ENCODE peak calls at places on chromosomes 4 and X, in five cellular contexts. Y is HepG2, D is K562, Q is SK-N-SH, B is GM12878. O is an unnamed sample. For H3K4me1, the result is how much of the 10 kb centered on the place peaks cover.

GRCh38 chrX:111181883-111182400 is 86.0 kb downstream of the PAK3 start:
- DNase-seq in Y (no peak), B (no peak), D (no peak), Q (no peak), O (no peak)

GRCh38 chr4:25900310-25900709 is 13.7 kb upstream of the SMIM20 start:
- DNase-seq in Q (no peak), Y (no peak), B (no peak), D (no peak), O (no peak)

GRCh38 chr4:139943277-139943676 is 210.7 kb downstream of the MAML3 start:
- DNase-seq in D (no peak), Q (no peak), Y (no peak), B (no peak), O (no peak)

GRCh38 chr4:48968814-48969213 is 17.3 kb upstream of the CWH43 start:
- DNase-seq in Y (no peak), Q (no peak), D (no peak), B (no peak), O (no peak)

GRCh38 chr4:174377613-174378012 is 93.9 kb downstream of the CEP44 start:
- DNase-seq in Y (peak), Q (no peak), D (no peak), B (no peak), O (peak)

GRCh38 chrX:13966071-13966850 is 63.4 kb downstream of the GEMIN8 start:
- DNase-seq in Q (no peak), D (no peak), B (no peak), Y (no peak), O (no peak)

GRCh38 chr4:47662975-47663374 is 174.9 kb downstream of the CORIN start:
- DNase-seq in Y (peak), B (no peak), Q (no peak), D (peak), O (peak)

GRCh38 chrX:42615161-42615563 is 162.8 kb downstream of the PPP1R2C start:
- DNase-seq in Q (no peak), B (no peak), D (no peak), Y (no peak), O (peak)

GRCh38 chr4:36046026-36046425 is 198.3 kb downstream of the ARAP2 start:
- DNase-seq in Q (no peak), Y (no peak), D (no peak), B (no peak), O (no peak)

GRCh38 chrX:112832481-112833095 is 8.0 kb downstream of the AMOT start:
- DNase-seq in B (no peak), Q (no peak), Y (no peak), D (no peak), O (no peak)

GRCh38 chr4:6848717-6849305 is 60.8 kb upstream of the TBC1D14 start:
- DNase-seq in D (no peak), Q (no peak), Y (no peak), B (no peak), O (no peak)

GRCh38 chr4:64000241-64000640 is 409.0 kb downstream of the TECRL start:
- DNase-seq in D (no peak), Q (no peak), Y (no peak), B (no peak), O (no peak)

GRCh38 chrX:1361910-1362309 is 25.3 kb downstream of the IL3RA start:
- DNase-seq in Y (no peak), B (no peak), D (no peak), Q (no peak), O (no peak)

GRCh38 chrX:2703991-2704369 is 12.9 kb downstream of the CD99 start:
- DNase-seq in Y (no peak), B (no peak), Q (no peak), D (no peak), O (no peak)

GRCh38 chrX:137565921-137566745 is at the start of gene ZIC3:
- DNase-seq in Q (peak), B (no peak), D (no peak), Y (no peak), O (no peak)

GRCh38 chr4:150934022-150934421 is 81.1 kb downstream of the LRBA start:
- DNase-seq in Q (no peak), Y (no peak), D (no peak), B (no peak), O (no peak)

GRCh38 chr4:29051381-29051965 is 1668.7 kb upstream of the PCDH7 start:
- DNase-seq in D (no peak), B (no peak), Y (no peak), Q (no peak), O (no peak)

GRCh38 chr4:188822698-188823097 is 683.5 kb downstream of the TRIML1 start:
- DNase-seq in Y (no peak), B (no peak), Q (no peak), D (no peak), O (peak)

GRCh38 chr4:2357821-2358745 is 60.4 kb downstream of the ZFYVE28 start:
- DNase-seq in Q (peak), D (no peak), Y (no peak), B (no peak), O (no peak)

GRCh38 chrX:123487674-123488073 is 245.2 kb downstream of the THOC2 start:
- DNase-seq in Y (no peak), B (no peak), D (no peak), Q (no peak), O (no peak)

GRCh38 chr4:1009647-1010521 is 1.5 kb upstream of the FGFRL1 start:
- DNase-seq in Y (no peak), B (no peak), D (peak), Q (peak), O (peak)

GRCh38 chr4:1011022-1011694 is at the start of gene FGFRL1:
- DNase-seq in Q (peak), Y (peak), D (peak), B (no peak), O (peak)

GRCh38 chr4:1010522-1011021 is 854 bp upstream of the FGFRL1 start:
- DNase-seq in Y (no peak), D (peak), Q (no peak), B (no peak), O (no peak)

GRCh38 chr4:1013225-1014073 is 2.0 kb downstream of the FGFRL1 start:
- DNase-seq in B (no peak), D (no peak), Y (no peak), Q (no peak), O (no peak)

DNA sequence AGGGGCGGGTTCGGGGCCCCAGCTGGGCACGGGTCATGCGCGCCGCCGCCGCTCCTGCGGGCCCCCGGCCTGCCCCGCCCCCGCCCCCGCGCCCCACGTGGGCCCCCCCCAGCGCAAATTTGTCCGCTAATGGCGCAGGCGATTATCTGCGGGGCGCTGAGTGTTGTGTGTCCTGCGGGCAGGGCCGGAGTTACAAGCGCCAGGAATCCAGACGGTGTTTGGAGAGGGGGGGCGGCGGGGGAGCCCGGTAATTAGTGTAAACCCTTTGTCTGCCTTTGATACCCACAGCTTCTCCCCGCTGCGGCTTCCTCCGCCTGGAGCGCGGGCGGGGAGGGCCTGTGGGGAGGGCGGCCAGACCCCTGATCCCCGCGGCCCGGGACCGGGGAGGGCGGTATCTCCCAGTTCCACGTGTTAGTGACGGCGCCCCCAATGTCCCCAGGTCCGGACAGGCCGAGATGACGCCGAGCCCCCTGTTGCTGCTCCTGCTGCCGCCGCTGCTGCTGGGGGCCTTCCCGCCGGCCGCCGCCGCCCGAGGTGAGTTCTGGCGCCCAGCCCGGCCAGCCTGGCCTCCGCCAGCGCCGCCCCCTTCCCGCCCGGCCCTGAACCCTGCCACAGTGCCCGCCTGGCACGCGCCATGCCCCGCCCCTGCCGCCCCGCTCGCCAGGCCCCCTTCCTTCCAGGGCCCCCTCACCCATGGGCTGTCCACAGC is 759 bp downstream of the FGFRL1 start:
- DNase-seq in B (no peak), D (peak), Y (peak), Q (peak), O (no peak)
- H3K4me1 ChIP-seq in B (under half), D (half or more), Y (half or more), Q (under half), O (under half)

GRCh38 chr4:163758032-163758431 is 263.5 kb downstream of the TMA16 start:
- DNase-seq in B (no peak), Y (no peak), D (no peak), Q (no peak), O (no peak)

GRCh38 chr4:163755013-163755412 is 260.5 kb downstream of the TMA16 start:
- DNase-seq in D (no peak), Q (no peak), Y (no peak), B (peak), O (no peak)
- TF ChIP-seq CHD2 in D (no peak), Q (no peak), Y (no peak), B (no peak), O (no peak)

GRCh38 chr4:118285931-118286330 is 66.9 kb downstream of the PRSS12 start:
- DNase-seq in D (no peak), B (no peak), Y (no peak), Q (no peak), O (no peak)

GRCh38 chr4:118286685-118287084 is 66.1 kb downstream of the PRSS12 start:
- DNase-seq in D (no peak), Y (no peak), B (no peak), Q (no peak), O (no peak)

GRCh38 chr4:118289794-118290193 is 63.0 kb downstream of the PRSS12 start:
- DNase-seq in Y (no peak), Q (no peak), D (no peak), B (no peak), O (no peak)

GRCh38 chr4:118287691-118288090 is 65.1 kb downstream of the PRSS12 start:
- DNase-seq in Q (no peak), Y (no peak), D (no peak), B (no peak), O (no peak)

GRCh38 chr4:118288097-118288496 is 64.7 kb downstream of the PRSS12 start:
- DNase-seq in B (no peak), Y (no peak), Q (no peak), D (no peak), O (no peak)
- H3K4me1 ChIP-seq in B (under half), Y (under half), Q (under half), D (under half), O (under half)

GRCh38 chr4:71107732-71108131 is 114.3 kb downstream of the DCK start:
- DNase-seq in B (no peak), Q (no peak), Y (no peak), D (no peak), O (no peak)
- TF ChIP-seq CHD2 in B (no peak), Q (no peak), Y (no peak), D (no peak), O (no peak)

DNA sequence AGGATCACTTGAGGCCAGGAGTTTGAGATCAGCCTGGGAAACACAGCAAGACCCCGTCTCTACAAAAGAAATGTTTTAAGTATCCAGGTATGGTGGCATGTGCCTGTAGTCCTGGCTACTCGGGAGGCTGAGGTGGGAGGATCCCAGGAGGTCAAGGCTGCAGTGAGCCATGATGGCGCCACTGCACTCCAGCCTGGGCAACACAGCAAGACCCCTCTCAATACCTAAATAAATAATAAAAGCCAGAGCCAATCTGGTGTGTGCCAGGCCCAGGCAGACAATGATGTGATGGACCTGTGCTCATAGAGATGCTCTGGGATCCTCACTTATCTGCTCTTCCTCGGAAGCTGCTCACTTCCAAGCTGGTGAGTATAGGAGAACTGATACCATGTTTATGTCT is 18.2 kb upstream of the SASH3 start:
- DNase-seq in Q (no peak), Y (no peak), D (no peak), B (no peak), O (no peak)
- H3K4me1 ChIP-seq in Q (under half), Y (under half), D (under half), B (under half), O (under half)

DNA sequence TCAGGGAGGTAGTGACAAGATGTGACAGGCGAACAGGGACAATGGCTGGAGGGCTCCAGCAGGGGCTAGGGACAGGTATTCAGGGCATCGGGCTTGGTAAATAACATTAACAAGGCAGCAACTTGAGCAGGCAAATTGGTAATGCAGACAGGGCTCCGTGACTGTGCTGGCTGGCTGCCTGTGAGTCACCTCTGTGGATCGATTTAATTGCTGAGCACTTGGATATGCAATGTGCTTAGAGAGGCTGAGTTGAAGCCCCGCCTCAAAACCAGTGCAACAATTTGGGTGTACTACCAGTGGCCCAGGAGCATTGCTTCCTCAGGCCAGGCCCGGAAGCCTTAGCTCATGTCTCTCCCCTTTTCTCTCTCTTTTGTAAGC is 19.5 kb downstream of the CNGA2 start:
- DNase-seq in D (no peak), Q (no peak), B (no peak), Y (no peak), O (peak)
- TF ChIP-seq CHD2 in D (no peak), Q (no peak), B (no peak), Y (no peak), O (no peak)

DNA sequence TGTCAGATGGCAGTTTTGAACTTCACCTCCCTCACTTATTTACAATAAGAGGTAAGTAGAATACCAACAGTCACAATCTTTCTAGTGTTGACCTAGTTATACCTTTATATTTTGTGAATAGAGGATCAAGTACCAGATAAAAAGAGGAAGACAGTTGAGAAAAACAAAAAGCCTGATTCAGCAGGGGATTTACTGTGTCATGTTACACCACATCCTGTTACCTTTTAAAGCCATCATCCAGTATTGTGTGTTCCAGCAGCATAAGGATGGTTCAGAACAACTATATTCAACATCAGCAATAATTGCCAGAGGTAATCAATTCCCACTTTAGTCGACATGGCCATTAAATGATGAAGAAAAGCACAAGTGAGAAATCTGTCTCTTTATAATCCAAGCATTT is 21.3 kb upstream of the CXCL6 start:
- DNase-seq in Y (no peak), Q (no peak), D (no peak), B (no peak), O (no peak)
- H3K4me1 ChIP-seq in Y (under half), Q (under half), D (under half), B (under half), O (under half)

GRCh38 chr4:8250637-8251036 is 18.9 kb upstream of the HTRA3 start:
- DNase-seq in Y (no peak), Q (no peak), B (no peak), D (no peak), O (no peak)
- TF ChIP-seq CHD2 in Y (no peak), Q (no peak), B (no peak), D (no peak), O (no peak)

O was measured in A549.